ENCODE peak calls at places on chromosomes 6 and 20, in four cellular contexts. W, V, B and I are unnamed samples.
A peak's percentile ranks its signal among the peaks of the same experiment; 100 is the strongest.

GRCh38 chr6:1079525-1079924 is 232.4 kb upstream of the FOXQ1 start:
- DNase-seq in V (peak; percentile 16), B (no peak), W (peak; percentile 45), I (no peak)

GRCh38 chr20:38973546-38974120 is 11.5 kb downstream of the DHX35 start:
- DNase-seq in V (no peak), B (no peak), W (no peak), I (no peak)

GRCh38 chr6:168179702-168180382 is 100.8 kb upstream of the FRMD1 start:
- DNase-seq in W (no peak), V (no peak), B (no peak), I (no peak)

GRCh38 chr6:156731436-156731835 is 45.7 kb upstream of the ARID1B start:
- DNase-seq in B (no peak), V (peak; percentile 1), W (no peak), I (no peak)

GRCh38 chr20:21393142-21393541 is 4.2 kb downstream of the NKX2-4 start:
- DNase-seq in V (no peak), B (no peak), W (no peak), I (no peak)

GRCh38 chr6:168906251-168906845 is 347.3 kb downstream of the THBS2 start:
- DNase-seq in B (no peak), W (no peak), V (no peak), I (no peak)

GRCh38 chr6:66896415-66896814 is 1189.4 kb upstream of the EYS start:
- DNase-seq in V (peak; percentile 9), B (no peak), W (peak; percentile 9), I (no peak)

GRCh38 chr6:108156938-108157233 is 8.9 kb upstream of the NR2E1 start:
- DNase-seq in B (no peak), V (no peak), W (no peak), I (no peak)

GRCh38 chr20:51346686-51347485 is 195.6 kb downstream of the NFATC2 start:
- DNase-seq in V (no peak), B (no peak), W (no peak), I (no peak)

GRCh38 chr6:104855507-104855906 is 4.2 kb downstream of the HACE1 start:
- DNase-seq in W (no peak), V (no peak), B (no peak), I (no peak)

GRCh38 chr20:57990396-57990987 is 238.0 kb downstream of the ANKRD60 start:
- DNase-seq in W (no peak), V (no peak), B (no peak), I (no peak)